ENCODE peak calls at places on chromosomes 1 and 21, in seven cellular contexts. Z is substantia nigra, V is RWPE2, S is AG10803, C is HT-29, Q is GF-D8, T is lower leg skin. K is an unnamed sample.
A peak's percentile ranks its signal among the peaks of the same experiment; 100 is the strongest.

GRCh38 chr1:54640863-54641836 is at the start of gene MROH7:
- DNase-seq in Z (no peak), V (no peak), S (no peak), C (peak; percentile 24), Q (no peak), T (peak; percentile 68), K (no peak)

GRCh38 chr1:208329291-208329690 is 85.1 kb upstream of the PLXNA2 start:
- DNase-seq in Z (no peak), V (no peak), S (no peak), C (no peak), Q (no peak), T (no peak), K (no peak)

GRCh38 chr1:207752456-207753132 is 740 bp downstream of the CD46 start:
- DNase-seq in Z (no peak), V (no peak), S (peak; percentile 3), C (peak; percentile 65), Q (no peak), T (peak; percentile 82), K (no peak)

GRCh38 chr1:36553591-36554417 is 71.1 kb upstream of the CSF3R start:
- DNase-seq in Z (no peak), V (peak; percentile 66), S (peak; percentile 22), C (peak; percentile 85), Q (no peak), T (peak; percentile 85), K (peak; percentile 61)

GRCh38 chr1:205061665-205062069 is 18.7 kb downstream of the CNTN2 start:
- DNase-seq in Z (peak; percentile 40), V (no peak), S (peak; percentile 49), C (peak; percentile 84), Q (no peak), T (no peak), K (peak; percentile 80)

GRCh38 chr1:16677552-16678423 is 11.0 kb upstream of the RNU1-3 start:
- DNase-seq in Z (no peak), V (no peak), S (peak; percentile 81), C (peak; percentile 92), Q (peak; percentile 56), T (peak; percentile 87), K (peak; percentile 61)

GRCh38 chr1:179493323-179493722 is 82.4 kb downstream of the NPHS2 start:
- DNase-seq in Z (no peak), V (no peak), S (peak; percentile 1), C (no peak), Q (no peak), T (no peak), K (no peak)

GRCh38 chr1:106055900-106056299 is 1000.6 kb upstream of the PRMT6 start:
- DNase-seq in Z (no peak), V (no peak), S (no peak), C (no peak), Q (no peak), T (no peak), K (no peak)

GRCh38 chr21:46634966-46635323 is 529 bp upstream of the PRMT2 start:
- DNase-seq in Z (peak; percentile 79), V (peak; percentile 62), S (peak; percentile 90), C (peak; percentile 60), Q (peak; percentile 87), T (no peak), K (peak; percentile 75)

GRCh38 chr1:167563579-167564246 is 10.2 kb upstream of the CREG1 start:
- DNase-seq in Z (no peak), V (no peak), S (no peak), C (peak; percentile 23), Q (no peak), T (no peak), K (no peak)

GRCh38 chr1:242216368-242216767 is 217.5 kb upstream of the MAP1LC3C start:
- DNase-seq in Z (no peak), V (no peak), S (no peak), C (no peak), Q (no peak), T (no peak), K (no peak)

GRCh38 chr21:32298148-32298559 is 501 bp upstream of the MRAP start:
- DNase-seq in Z (no peak), V (no peak), S (peak; percentile 46), C (no peak), Q (no peak), T (no peak), K (no peak)

GRCh38 chr1:209808059-209808494 is 2.1 kb upstream of the IRF6 start:
- DNase-seq in Z (no peak), V (peak; percentile 92), S (peak; percentile 92), C (peak; percentile 57), Q (no peak), T (no peak), K (peak; percentile 84)

GRCh38 chr1:73472810-73473209 is 725.2 kb downstream of the LRRIQ3 start:
- DNase-seq in Z (no peak), V (no peak), S (no peak), C (no peak), Q (no peak), T (no peak), K (no peak)

GRCh38 chr1:22309572-22309971 is 142.1 kb upstream of the ZBTB40 start:
- DNase-seq in Z (no peak), V (no peak), S (no peak), C (no peak), Q (no peak), T (peak; percentile 12), K (no peak)

GRCh38 chr1:210328032-210328745 is 513 bp upstream of the HHAT start:
- DNase-seq in Z (no peak), V (no peak), S (no peak), C (no peak), Q (no peak), T (no peak), K (no peak)

GRCh38 chr1:31615414-31615813 is 2.1 kb upstream of the HCRTR1 start:
- DNase-seq in Z (no peak), V (no peak), S (no peak), C (no peak), Q (no peak), T (peak; percentile 52), K (no peak)

GRCh38 chr1:111789077-111789476 is 33.4 kb downstream of the DDX20 start:
- DNase-seq in Z (no peak), V (no peak), S (peak; percentile 84), C (no peak), Q (no peak), T (no peak), K (no peak)

GRCh38 chr21:32253215-32253641 is 25.6 kb downstream of the MIS18A start:
- DNase-seq in Z (no peak), V (no peak), S (peak; percentile 83), C (no peak), Q (no peak), T (no peak), K (peak; percentile 27)

GRCh38 chr1:20466231-20466630 is 19.8 kb downstream of the CAMK2N1 start:
- DNase-seq in Z (no peak), V (no peak), S (no peak), C (no peak), Q (no peak), T (no peak), K (no peak)

GRCh38 chr1:54977938-54978337 is 2.5 kb upstream of the TMEM61 start:
- DNase-seq in Z (no peak), V (no peak), S (no peak), C (no peak), Q (no peak), T (peak; percentile 70), K (no peak)

GRCh38 chr1:163399976-163400375 is 78.2 kb downstream of the NUF2 start:
- DNase-seq in Z (peak; percentile 25), V (no peak), S (no peak), C (no peak), Q (no peak), T (no peak), K (no peak)

GRCh38 chr1:2489615-2490014 is 13.5 kb downstream of the PLCH2 start:
- DNase-seq in Z (no peak), V (no peak), S (no peak), C (no peak), Q (no peak), T (no peak), K (no peak)